ENCODE peak calls at places on chromosomes 2 and 18, in ten cellular contexts. P is effector memory CD4-positive, alpha-beta T cell; Q is M059J; N is WERI-Rb-1; G is T-cell; Y is heart left ventricle; U is stimulated activated CD4-positive, alpha-beta T cell treated with anti-CD3 and anti-CD28 coated beads, Interleukin-12 subunit alpha, Interleukin-12 subunit beta, amount 100 ng/mL, for 4 hours; D is NCI-H774; I is T-helper 2 cell; M is HL-60. Z is an unnamed sample.

GRCh38 chr18:60259052-60259681 is 113.4 kb downstream of the MC4R start:
- DNase-seq in M (no peak), Q (peak), P (no peak), G (no peak), Y (no peak), U (no peak), I (no peak), N (no peak), D (no peak), Z (peak)

GRCh38 chr18:43847164-43848091 is 570.1 kb upstream of the SYT4 start:
- DNase-seq in N (no peak), I (no peak), P (no peak), U (no peak), G (no peak), Q (peak), M (no peak), D (no peak), Y (no peak), Z (peak)

GRCh38 chr2:12717988-12718661 is 1.4 kb downstream of the TRIB2 start:
- DNase-seq in M (no peak), Q (peak), D (no peak), P (peak), Y (no peak), N (no peak), G (peak), I (peak), U (peak), Z (peak)

GRCh38 chr2:85796046-85796548 is 42.3 kb downstream of the ATOH8 start:
- DNase-seq in D (no peak), Q (no peak), U (no peak), N (peak), I (no peak), P (no peak), Y (peak), M (no peak), G (no peak), Z (no peak)

GRCh38 chr18:60870261-60870966 is 462.8 kb upstream of the CDH20 start:
- DNase-seq in P (no peak), G (no peak), M (no peak), Y (no peak), I (no peak), U (no peak), D (no peak), N (no peak), Q (no peak), Z (no peak)

GRCh38 chr2:239831272-239831731 is 193.8 kb downstream of the NDUFA10 start:
- DNase-seq in Q (no peak), I (no peak), D (no peak), N (no peak), G (no peak), P (no peak), M (no peak), U (no peak), Y (peak), Z (no peak)

GRCh38 chr2:19474128-19474527 is 115.7 kb upstream of the OSR1 start:
- DNase-seq in U (no peak), Y (no peak), P (peak), I (peak), D (no peak), M (peak), Q (peak), N (no peak), G (peak), Z (peak)

GRCh38 chr2:8304821-8305766 is 376.8 kb upstream of the ID2 start:
- DNase-seq in N (no peak), D (no peak), M (no peak), P (no peak), Y (no peak), I (no peak), Q (no peak), U (no peak), G (no peak), Z (no peak)

GRCh38 chr2:40332096-40332826 is 119.6 kb downstream of the SLC8A1 start:
- DNase-seq in Y (no peak), I (no peak), U (no peak), M (peak), P (no peak), D (no peak), G (no peak), N (no peak), Q (peak), Z (peak)

GRCh38 chr2:69322631-69323030 is 64.4 kb downstream of the GFPT1 start:
- DNase-seq in I (no peak), U (no peak), D (no peak), N (no peak), Y (no peak), M (no peak), Q (no peak), P (no peak), G (no peak), Z (no peak)

GRCh38 chr18:26506012-26506411 is 42.3 kb downstream of the KCTD1 start:
- DNase-seq in Q (no peak), M (no peak), N (no peak), D (no peak), Y (no peak), I (no peak), G (no peak), P (no peak), U (no peak), Z (no peak)

GRCh38 chr18:6561029-6561861 is 146.5 kb upstream of the L3MBTL4 start:
- DNase-seq in Y (no peak), P (no peak), D (no peak), M (no peak), G (no peak), Q (peak), I (no peak), N (peak), U (no peak), Z (peak)

GRCh38 chr18:73597832-73598615 is 549.6 kb downstream of the FBXO15 start:
- DNase-seq in P (no peak), Q (peak), U (no peak), M (no peak), G (no peak), Y (no peak), I (no peak), N (no peak), D (no peak), Z (peak)

Z was measured in PC-3.